ENCODE peak calls at places on chromosome 20, in eight cellular contexts. B, A, Z, F, W, E, I and S are unnamed samples.

GRCh38 chr20:2402271-2402980 is 21.7 kb downstream of the TGM6 start:
- DNase-seq in B (no peak), A (no peak), Z (peak), F (no peak), W (no peak), E (no peak), I (no peak), S (peak)

GRCh38 chr20:45343867-45344721 is 4.1 kb downstream of the SDC4 start:
- DNase-seq in B (no peak), A (peak), Z (no peak), F (peak), W (no peak), E (no peak), I (no peak), S (no peak)

GRCh38 chr20:23582293-23582692 is 14.0 kb upstream of the CST9L start:
- DNase-seq in B (no peak), A (no peak), Z (no peak), F (no peak), W (no peak), E (no peak), I (no peak), S (no peak)

GRCh38 chr20:25284131-25284601 is 36.3 kb downstream of the PYGB start:
- DNase-seq in B (peak), A (no peak), Z (no peak), F (peak), W (peak), E (peak), I (no peak), S (no peak)

GRCh38 chr20:59398552-59399265 is 98.3 kb downstream of the EDN3 start:
- DNase-seq in B (no peak), A (no peak), Z (no peak), F (no peak), W (no peak), E (no peak), I (no peak), S (no peak)

GRCh38 chr20:4740774-4741431 is 19.2 kb downstream of the PRND start:
- DNase-seq in B (peak), A (no peak), Z (peak), F (no peak), W (no peak), E (no peak), I (peak), S (no peak)

GRCh38 chr20:22180244-22180643 is 404.1 kb downstream of the FOXA2 start:
- DNase-seq in B (no peak), A (no peak), Z (peak), F (no peak), W (no peak), E (no peak), I (no peak), S (no peak)

GRCh38 chr20:9218412-9219001 is 149.6 kb downstream of the PLCB4 start:
- DNase-seq in B (no peak), A (no peak), Z (no peak), F (no peak), W (no peak), E (no peak), I (no peak), S (no peak)

GRCh38 chr20:18511566-18511965 is 3.8 kb downstream of the SEC23B start:
- DNase-seq in B (no peak), A (no peak), Z (no peak), F (no peak), W (no peak), E (no peak), I (no peak), S (no peak)

GRCh38 chr20:6708010-6708409 is 59.5 kb upstream of the BMP2 start:
- DNase-seq in B (peak), A (no peak), Z (no peak), F (no peak), W (peak), E (no peak), I (no peak), S (peak)

GRCh38 chr20:20321917-20322316 is 46.0 kb upstream of the INSM1 start:
- DNase-seq in B (no peak), A (no peak), Z (no peak), F (no peak), W (no peak), E (no peak), I (no peak), S (no peak)

GRCh38 chr20:49660912-49661311 is 52.8 kb downstream of the B4GALT5 start:
- DNase-seq in B (no peak), A (no peak), Z (no peak), F (no peak), W (no peak), E (no peak), I (no peak), S (no peak)

GRCh38 chr20:62367483-62368302 is 581 bp upstream of the LAMA5 start:
- DNase-seq in B (no peak), A (no peak), Z (peak), F (no peak), W (no peak), E (no peak), I (no peak), S (no peak)

GRCh38 chr20:24732599-24732998 is 216.5 kb upstream of the CST7 start:
- DNase-seq in B (no peak), A (no peak), Z (no peak), F (no peak), W (no peak), E (no peak), I (no peak), S (no peak)

GRCh38 chr20:35328095-35328685 is 36.0 kb upstream of the FAM83C start:
- DNase-seq in B (no peak), A (no peak), Z (no peak), F (no peak), W (no peak), E (no peak), I (no peak), S (no peak)

GRCh38 chr20:19433371-19434316 is 221.2 kb downstream of the SLC24A3 start:
- DNase-seq in B (no peak), A (no peak), Z (no peak), F (no peak), W (no peak), E (no peak), I (no peak), S (no peak)

GRCh38 chr20:45293041-45294002 is 13.3 kb upstream of the RBPJL start:
- DNase-seq in B (peak), A (peak), Z (peak), F (peak), W (peak), E (peak), I (peak), S (peak)

GRCh38 chr20:45484676-45485075 is 15.1 kb downstream of the WFDC2 start:
- DNase-seq in B (no peak), A (no peak), Z (no peak), F (no peak), W (no peak), E (no peak), I (no peak), S (no peak)

GRCh38 chr20:10314198-10314597 is 95.6 kb downstream of the SNAP25 start:
- DNase-seq in B (no peak), A (no peak), Z (no peak), F (no peak), W (no peak), E (no peak), I (no peak), S (no peak)

GRCh38 chr20:62782893-62783278 is 13.4 kb upstream of the MRGBP start:
- DNase-seq in B (no peak), A (no peak), Z (no peak), F (no peak), W (no peak), E (no peak), I (no peak), S (no peak)

GRCh38 chr20:62624325-62624690 is 18.0 kb upstream of the SLCO4A1 start:
- DNase-seq in B (no peak), A (no peak), Z (no peak), F (no peak), W (no peak), E (peak), I (no peak), S (no peak)

GRCh38 chr20:34334654-34335407 is 28.2 kb upstream of the ITCH start:
- DNase-seq in B (peak), A (no peak), Z (no peak), F (no peak), W (no peak), E (no peak), I (no peak), S (no peak)

GRCh38 chr20:4548552-4548951 is 173.2 kb upstream of the PRND start:
- DNase-seq in B (no peak), A (no peak), Z (no peak), F (no peak), W (no peak), E (no peak), I (no peak), S (no peak)

GRCh38 chr20:35845561-35845960 is 73.7 kb downstream of the PHF20 start:
- DNase-seq in B (no peak), A (no peak), Z (no peak), F (no peak), W (no peak), E (no peak), I (no peak), S (no peak)

GRCh38 chr20:44716309-44717106 is 1.3 kb downstream of the CCN5 start:
- DNase-seq in B (no peak), A (no peak), Z (no peak), F (no peak), W (no peak), E (no peak), I (no peak), S (no peak)

GRCh38 chr20:23200914-23201313 is 114.8 kb upstream of the CD93 start:
- DNase-seq in B (no peak), A (peak), Z (peak), F (no peak), W (no peak), E (no peak), I (no peak), S (no peak)

GRCh38 chr20:40953856-40954255 is 74.8 kb upstream of the TOP1 start:
- DNase-seq in B (no peak), A (no peak), Z (no peak), F (no peak), W (no peak), E (no peak), I (no peak), S (no peak)

GRCh38 chr20:16011061-16011460 is 562.2 kb downstream of the KIF16B start:
- DNase-seq in B (no peak), A (no peak), Z (no peak), F (no peak), W (no peak), E (no peak), I (no peak), S (no peak)

GRCh38 chr20:33910529-33911327 is 83.0 kb upstream of the RALY start:
- DNase-seq in B (no peak), A (no peak), Z (no peak), F (no peak), W (no peak), E (no peak), I (no peak), S (no peak)

GRCh38 chr20:57244627-57245214 is 21.7 kb downstream of the BMP7 start:
- DNase-seq in B (no peak), A (no peak), Z (peak), F (no peak), W (no peak), E (no peak), I (no peak), S (no peak)
- TF ChIP-seq CTCF in B (no peak), A (peak), Z (no peak), F (no peak), W (no peak), E (no peak), I (no peak), S (no peak)

GRCh38 chr20:50844430-50845100 is 49.7 kb downstream of the BCAS4 start:
- DNase-seq in B (no peak), A (no peak), Z (no peak), F (no peak), W (no peak), E (no peak), I (peak), S (peak)
- TF ChIP-seq CTCF in B (no peak), A (no peak), Z (no peak), F (no peak), W (no peak), E (no peak), I (no peak), S (no peak)

DNA sequence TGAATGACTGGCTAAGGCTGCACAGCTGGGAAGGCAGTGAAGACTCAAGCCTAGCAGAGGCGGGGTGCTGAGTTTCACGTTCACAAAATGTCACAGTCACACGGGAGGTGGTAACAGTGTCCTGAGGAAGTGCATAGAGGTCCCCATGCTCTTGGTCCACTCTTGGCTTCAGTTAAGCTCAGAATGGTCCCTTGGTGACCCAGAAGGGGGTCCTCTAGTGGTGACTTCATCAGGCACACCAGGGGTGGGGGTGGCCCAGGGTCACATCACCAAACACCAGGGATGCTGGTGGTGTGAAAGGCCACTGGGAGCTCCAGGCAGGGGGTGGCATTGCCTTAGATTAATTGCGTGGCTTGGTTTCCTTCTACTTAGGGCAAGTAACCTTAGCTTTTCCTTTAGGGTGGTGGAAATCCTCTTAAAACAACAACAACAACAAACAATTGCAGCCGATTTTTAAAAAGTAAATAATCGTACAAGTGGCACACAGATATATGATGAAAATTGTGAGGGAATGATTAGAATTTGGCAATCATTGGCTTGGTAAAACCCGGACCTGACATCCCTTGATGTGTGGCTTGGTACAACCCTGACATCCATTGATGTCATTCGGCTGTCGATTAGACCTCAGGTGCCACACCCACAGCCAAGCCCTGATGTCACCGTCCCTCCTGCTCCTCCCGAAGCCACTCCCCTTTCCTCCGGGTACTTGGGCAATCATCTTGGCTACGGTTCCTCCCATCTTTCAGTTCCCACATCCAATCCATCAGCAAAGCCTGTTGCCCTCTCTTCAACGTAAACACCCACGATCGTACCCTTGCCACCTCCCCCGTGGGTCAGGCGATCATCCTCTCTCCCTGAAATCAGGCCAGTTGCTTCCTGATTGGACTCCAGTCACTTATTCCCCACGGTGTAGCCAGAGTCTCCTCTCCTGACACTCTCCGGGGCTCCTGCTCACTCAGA is 44.8 kb downstream of the SULF2 start:
- DNase-seq in B (no peak), A (no peak), Z (no peak), F (peak), W (peak), E (peak), I (no peak), S (no peak)
- TF ChIP-seq CTCF in B (no peak), A (no peak), Z (no peak), F (no peak), W (no peak), E (no peak), I (no peak), S (no peak)

GRCh38 chr20:42419814-42420532 is 769.7 kb downstream of the PTPRT start:
- DNase-seq in B (no peak), A (no peak), Z (no peak), F (no peak), W (no peak), E (no peak), I (no peak), S (no peak)
- TF ChIP-seq CTCF in B (no peak), A (no peak), Z (no peak), F (no peak), W (no peak), E (no peak), I (no peak), S (no peak)

GRCh38 chr20:57468523-57469417 is 56.2 kb downstream of the CTCFL start:
- DNase-seq in B (no peak), A (no peak), Z (no peak), F (no peak), W (peak), E (peak), I (no peak), S (no peak)

GRCh38 chr20:57467742-57468141 is 57.2 kb downstream of the CTCFL start:
- DNase-seq in B (no peak), A (no peak), Z (no peak), F (no peak), W (peak), E (peak), I (no peak), S (no peak)

GRCh38 chr20:57464642-57465211 is 60.2 kb downstream of the CTCFL start:
- DNase-seq in B (no peak), A (no peak), Z (no peak), F (peak), W (no peak), E (peak), I (no peak), S (no peak)

GRCh38 chr20:57465486-57465885 is 59.5 kb downstream of the CTCFL start:
- DNase-seq in B (no peak), A (no peak), Z (no peak), F (no peak), W (no peak), E (peak), I (no peak), S (no peak)

GRCh38 chr20:57465943-57466342 is 59.0 kb downstream of the CTCFL start:
- DNase-seq in B (no peak), A (no peak), Z (no peak), F (no peak), W (no peak), E (peak), I (no peak), S (no peak)
- TF ChIP-seq CTCF in B (no peak), A (no peak), Z (peak), F (no peak), W (peak), E (no peak), I (no peak), S (peak)

DNA sequence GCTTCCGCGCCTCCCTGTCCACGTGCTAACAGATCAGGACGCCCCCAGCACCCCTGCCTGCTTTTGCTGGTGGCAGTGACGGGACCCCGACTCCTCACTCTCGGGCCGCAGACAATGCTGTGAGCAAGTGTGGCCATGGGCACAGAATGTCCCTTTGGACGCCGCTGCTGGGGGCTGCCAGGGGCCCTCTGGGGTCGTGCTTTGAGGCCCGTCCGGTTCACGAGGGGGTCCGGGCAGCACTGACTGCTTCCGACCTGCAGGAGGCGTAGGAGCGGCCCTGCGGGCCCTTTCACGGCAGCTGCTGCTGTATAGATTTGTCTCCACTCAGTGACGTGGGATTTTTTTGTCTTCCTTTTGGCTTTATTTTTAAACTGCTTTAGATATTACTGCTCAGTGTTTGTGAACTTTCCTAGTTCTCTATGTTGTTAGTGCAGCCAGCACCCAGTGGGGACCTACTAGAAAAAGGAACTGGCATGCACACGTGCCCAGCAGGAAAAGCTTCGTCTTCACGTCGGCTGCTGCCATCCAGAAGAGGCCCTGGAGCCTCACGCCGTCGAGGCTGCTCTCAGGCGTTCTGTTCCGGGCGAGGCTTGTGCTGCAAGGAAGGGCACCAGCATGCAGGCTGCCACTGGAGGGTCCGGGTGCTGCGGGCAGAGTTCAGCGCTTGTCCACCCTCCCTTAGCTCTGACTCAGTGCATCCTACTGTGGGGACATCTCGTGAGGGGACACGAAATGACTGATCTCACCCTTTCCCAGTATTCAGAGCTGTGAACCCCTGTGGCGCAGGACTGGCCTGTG is 21.7 kb downstream of the UCKL1 start:
- DNase-seq in B (no peak), A (no peak), Z (peak), F (no peak), W (no peak), E (peak), I (no peak), S (no peak)
- TF ChIP-seq CTCF in B (no peak), A (no peak), Z (peak), F (peak), W (peak), E (no peak), I (no peak), S (peak)

GRCh38 chr20:38113401-38114325 is 51.4 kb downstream of the TGM2 start:
- DNase-seq in B (no peak), A (no peak), Z (no peak), F (peak), W (no peak), E (no peak), I (no peak), S (no peak)
- TF ChIP-seq CTCF in B (no peak), A (peak), Z (peak), F (peak), W (peak), E (peak), I (no peak), S (peak)

GRCh38 chr20:14336667-14337066 is 745 bp downstream of the FLRT3 start:
- DNase-seq in B (no peak), A (no peak), Z (no peak), F (no peak), W (no peak), E (no peak), I (no peak), S (no peak)
- TF ChIP-seq CTCF in B (no peak), A (no peak), Z (no peak), F (no peak), W (no peak), E (no peak), I (no peak), S (peak)

DNA sequence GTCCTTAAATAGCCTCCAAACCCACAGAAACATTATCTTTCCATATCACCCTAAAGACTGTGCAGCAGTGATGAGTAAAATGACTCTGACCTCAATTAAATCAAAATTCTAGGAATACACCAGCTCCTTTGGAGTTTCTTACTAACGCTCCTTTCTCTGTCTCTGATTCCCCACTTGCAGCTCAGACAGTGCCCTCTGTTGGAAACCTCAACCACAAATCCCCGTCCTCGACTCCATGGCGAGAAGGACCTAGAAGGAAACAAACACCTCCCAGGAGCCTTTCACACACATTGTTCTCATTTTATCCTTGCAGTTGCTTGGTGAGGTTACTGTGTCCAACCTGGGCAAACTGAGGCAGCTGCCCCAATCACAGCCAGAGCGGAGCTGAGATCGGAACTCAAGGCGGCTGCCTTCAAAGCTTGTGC is 17.7 kb upstream of the PARD6B start:
- DNase-seq in B (no peak), A (no peak), Z (no peak), F (no peak), W (no peak), E (no peak), I (no peak), S (no peak)
- TF ChIP-seq CTCF in B (no peak), A (peak), Z (peak), F (no peak), W (peak), E (peak), I (no peak), S (peak)

GRCh38 chr20:650954-651353 is 2.0 kb downstream of the SRXN1 start:
- DNase-seq in B (no peak), A (no peak), Z (no peak), F (no peak), W (no peak), E (no peak), I (no peak), S (no peak)
- TF ChIP-seq CTCF in B (no peak), A (peak), Z (peak), F (no peak), W (no peak), E (no peak), I (no peak), S (peak)